ENCODE peak calls at places on chromosomes 4 and X, in six cellular contexts. D, F, M, K, L and J are unnamed samples.
A peak's percentile ranks its signal among the peaks of the same experiment; 100 is the strongest.

GRCh38 chr4:10204401-10205058 is 87.9 kb upstream of the WDR1 start:
- DNase-seq in M (no peak), D (no peak), K (no peak), L (no peak), F (no peak), J (no peak)

GRCh38 chrX:130756233-130756632 is 146.8 kb downstream of the ENOX2 start:
- DNase-seq in F (no peak), M (no peak), K (no peak), L (no peak), D (no peak), J (peak; percentile 0)

GRCh38 chr4:121724671-121725070 is 27.9 kb upstream of the ANXA5 start:
- DNase-seq in L (no peak), F (no peak), M (no peak), D (no peak), K (no peak), J (no peak)

GRCh38 chrX:16797358-16797757 is 11.1 kb downstream of the TXLNG start:
- DNase-seq in D (no peak), K (no peak), L (no peak), M (no peak), F (no peak), J (no peak)

GRCh38 chr4:158722917-158723793 is at the start of gene PPID:
- DNase-seq in K (peak; percentile 86), F (peak; percentile 54), L (peak; percentile 77), D (no peak), M (peak; percentile 91), J (peak; percentile 91)

GRCh38 chr4:184636144-184636543 is 13.1 kb downstream of the CASP3 start:
- DNase-seq in K (no peak), F (no peak), M (no peak), D (no peak), L (no peak), J (no peak)

GRCh38 chrX:19852014-19853005 is 35.1 kb downstream of the SH3KBP1 start:
- DNase-seq in F (no peak), D (no peak), K (no peak), L (no peak), M (no peak), J (no peak)

GRCh38 chr4:168880811-168881595 is 129.1 kb downstream of the CBR4 start:
- DNase-seq in D (no peak), L (no peak), F (peak; percentile 35), K (no peak), M (no peak), J (no peak)

GRCh38 chr4:16082424-16083216 is 1.2 kb downstream of the PROM1 start:
- DNase-seq in D (no peak), M (peak; percentile 83), F (no peak), K (no peak), L (no peak), J (no peak)
- TF ChIP-seq POLR2A in D (no peak), M (no peak), F (no peak), K (no peak), L (no peak), J (no peak)

DNA sequence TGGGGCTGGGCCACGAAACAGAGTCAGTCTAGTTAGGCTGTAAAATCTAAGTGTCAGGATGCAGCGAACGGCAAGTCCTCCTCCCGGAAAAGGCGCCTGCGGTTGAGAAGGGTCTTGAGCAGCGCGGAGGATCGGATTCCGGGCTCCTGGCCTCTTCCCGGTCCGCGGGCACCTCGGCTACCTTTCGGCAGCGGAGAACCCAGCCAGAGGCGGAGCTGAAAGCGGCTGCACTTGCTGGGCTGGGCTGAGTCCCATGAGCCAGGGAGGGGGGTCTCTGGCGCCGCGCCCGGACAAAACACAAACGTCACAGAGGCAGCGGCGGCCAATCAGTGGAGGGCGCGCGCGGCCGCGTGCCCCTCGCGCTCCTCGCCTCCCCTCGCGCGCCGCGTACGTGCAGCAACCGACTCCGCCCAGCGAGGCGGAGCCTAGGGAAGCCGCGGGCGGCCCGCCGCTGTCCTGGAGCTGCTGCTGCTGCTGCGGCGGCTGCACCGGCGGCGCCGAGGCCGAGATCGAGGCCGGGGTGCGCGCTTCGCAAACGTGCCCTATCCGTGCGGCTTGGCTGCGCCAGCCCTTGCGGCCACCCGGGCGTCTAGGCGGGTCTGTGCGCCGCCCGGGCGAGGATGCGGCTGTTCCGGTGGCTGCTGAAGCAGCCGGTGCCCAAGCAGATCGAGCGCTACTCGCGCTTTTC is at the start of gene PDK3:
- DNase-seq in L (peak; percentile 78), F (peak; percentile 78), D (peak; percentile 30), M (peak; percentile 91), K (peak; percentile 91), J (peak; percentile 93)
- TF ChIP-seq POLR2A in L (peak; percentile 92), F (no peak), D (no peak), M (no peak), K (peak; percentile 12), J (peak; percentile 73)

GRCh38 chr4:7530932-7531639 is 96.4 kb upstream of the PSAPL1 start:
- DNase-seq in F (no peak), M (no peak), K (no peak), D (no peak), L (no peak), J (no peak)
- TF ChIP-seq POLR2A in F (no peak), M (no peak), K (no peak), D (no peak), L (no peak), J (no peak)

DNA sequence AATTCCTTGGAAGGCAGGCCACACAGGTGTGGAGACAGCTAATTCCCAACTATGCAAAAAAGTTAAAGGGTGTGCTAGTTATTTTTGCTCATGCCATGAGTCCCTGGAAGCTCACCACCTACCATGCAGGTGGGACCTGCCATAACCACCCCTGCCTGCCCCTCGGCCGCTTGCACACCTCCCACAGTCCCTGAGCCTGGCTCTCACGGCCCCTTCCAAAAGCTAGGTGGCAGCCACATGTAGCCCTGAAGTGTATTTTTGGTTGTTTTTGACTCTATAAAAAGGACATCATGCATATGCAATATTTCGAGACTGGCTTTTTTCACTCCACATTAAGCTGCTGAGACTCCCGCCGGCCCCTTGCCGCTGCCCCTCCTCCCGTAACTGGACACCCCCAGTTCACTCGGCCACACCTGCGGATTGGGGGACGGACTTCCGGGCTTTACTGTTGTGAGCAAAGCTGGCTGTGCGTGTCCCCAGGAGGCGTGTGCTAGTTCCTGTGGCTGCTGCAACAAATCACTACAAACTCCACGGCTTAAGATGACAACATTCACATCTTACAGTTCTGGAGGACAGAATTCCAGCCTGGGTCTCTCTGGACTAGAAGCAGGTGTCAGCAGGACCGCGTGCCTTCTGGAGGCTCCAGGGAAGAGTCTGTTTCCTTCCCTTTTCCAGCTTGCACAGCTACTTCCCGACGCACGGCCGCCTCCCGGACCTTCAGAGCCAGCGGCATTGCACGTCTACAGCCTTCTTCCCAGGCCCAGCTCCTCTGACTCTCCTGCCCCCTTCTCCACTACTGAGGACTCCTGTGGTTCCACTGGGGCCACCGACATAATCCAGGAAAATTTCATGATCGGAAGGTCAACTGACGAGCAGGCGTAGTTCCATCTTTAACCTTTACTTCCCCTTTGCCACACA is 24.8 kb downstream of the ZFYVE28 start:
- DNase-seq in L (peak; percentile 25), D (no peak), M (no peak), K (peak; percentile 49), F (no peak), J (peak; percentile 39)
- TF ChIP-seq POLR2A in L (no peak), D (no peak), M (no peak), K (no peak), F (no peak), J (no peak)